ENCODE peak calls at places on chromosomes 1 and 21, in seven cellular contexts. H is tibial artery; F is stimulated activated CD4-positive, alpha-beta T cell treated with anti-CD3 and anti-CD28 coated beads, TNF-alpha, amount 100 ng/mL, for 24 hours; R is OCI-M1; V is stimulated activated CD8-positive, alpha-beta memory T cell treated with anti-CD3 and anti-CD28 coated beads, Interleukin-15, amount 100 ng/mL, for 24 hours; Z is NCI-H187; L is hypothalamus. Y is an unnamed sample.

GRCh38 chr1:161115132-161115711 is 2.6 kb downstream of the PFDN2 start:
- DNase-seq in V (no peak), F (no peak), H (no peak), L (peak), Z (no peak), R (no peak), Y (no peak)

GRCh38 chr1:226353698-226354525 is 44.9 kb upstream of the LIN9 start:
- DNase-seq in Z (no peak), R (no peak), L (no peak), V (no peak), F (no peak), H (no peak), Y (no peak)

GRCh38 chr1:3463891-3464648 is 9.6 kb downstream of the ARHGEF16 start:
- DNase-seq in F (no peak), Z (no peak), R (no peak), H (no peak), L (no peak), V (no peak), Y (no peak)

GRCh38 chr1:153602749-153603148 is 10.2 kb downstream of the S100A16 start:
- DNase-seq in H (no peak), V (no peak), F (no peak), R (no peak), Z (no peak), L (no peak), Y (no peak)

GRCh38 chr21:44696572-44696971 is 400 bp upstream of the KRTAP10-12 start:
- DNase-seq in Z (no peak), R (no peak), F (no peak), V (no peak), L (no peak), H (no peak), Y (no peak)

GRCh38 chr21:44436958-44437357 is 18.4 kb upstream of the LRRC3 start:
- DNase-seq in L (no peak), V (no peak), F (no peak), Z (no peak), H (peak), R (no peak), Y (no peak)

GRCh38 chr1:109441105-109441504 is 14.9 kb upstream of the PSMA5 start:
- DNase-seq in F (no peak), Z (no peak), R (no peak), H (no peak), L (no peak), V (no peak), Y (no peak)

GRCh38 chr1:117795190-117795589 is 134.2 kb downstream of the GDAP2 start:
- DNase-seq in R (peak), F (no peak), Z (no peak), V (no peak), H (no peak), L (no peak), Y (no peak)

GRCh38 chr1:204996981-204997380 is 46.0 kb upstream of the CNTN2 start:
- DNase-seq in Z (no peak), V (no peak), F (no peak), R (no peak), L (no peak), H (no peak), Y (no peak)

GRCh38 chr1:70459502-70460225 is 48.6 kb downstream of the CTH start:
- DNase-seq in L (no peak), Z (no peak), V (no peak), F (no peak), H (no peak), R (peak), Y (no peak)

GRCh38 chr1:109884242-109884891 is 26.3 kb upstream of the CSF1 start:
- DNase-seq in Z (no peak), V (no peak), H (peak), F (no peak), L (no peak), R (no peak), Y (no peak)

GRCh38 chr21:38468989-38469388 is 29.3 kb downstream of the ERG start:
- DNase-seq in F (no peak), R (no peak), H (no peak), Z (no peak), L (no peak), V (no peak), Y (no peak)

Y was measured in KG1.